ENCODE peak calls at places on chromosome 11, in four cellular contexts. I, Q, V and A are unnamed samples. For H3K4me1, the result is how much of the 10 kb centered on the place peaks cover.

GRCh38 chr11:132576706-132577105 is 955.6 kb downstream of the OPCML start:
- DNase-seq in Q (no peak), I (no peak), V (no peak), A (no peak)

GRCh38 chr11:15636520-15637065 is 521.9 kb downstream of the INSC start:
- DNase-seq in I (no peak), V (no peak), Q (no peak), A (no peak)

GRCh38 chr11:3969613-3970012 is 114.1 kb downstream of the STIM1 start:
- DNase-seq in Q (no peak), V (no peak), I (no peak), A (no peak)

GRCh38 chr11:76047231-76047630 is 159.1 kb downstream of the WNT11 start:
- DNase-seq in V (no peak), Q (no peak), I (no peak), A (no peak)

GRCh38 chr11:108912587-108912986 is 247.7 kb downstream of the DDX10 start:
- DNase-seq in V (no peak), Q (no peak), I (no peak), A (no peak)

GRCh38 chr11:87767615-87768014 is 407.6 kb downstream of the RAB38 start:
- DNase-seq in V (no peak), I (no peak), Q (no peak), A (no peak)

GRCh38 chr11:23856654-23857053 is 640.2 kb upstream of the LUZP2 start:
- DNase-seq in Q (no peak), V (no peak), I (no peak), A (no peak)

GRCh38 chr11:12043959-12044772 is 35.7 kb upstream of the DKK3 start:
- DNase-seq in V (peak), Q (no peak), I (peak), A (peak)

GRCh38 chr11:14117632-14118031 is 155.1 kb downstream of the SPON1 start:
- DNase-seq in V (no peak), Q (no peak), I (no peak), A (no peak)

GRCh38 chr11:27116684-27117083 is 76.1 kb downstream of the BBOX1 start:
- DNase-seq in I (no peak), V (no peak), Q (no peak), A (no peak)

GRCh38 chr11:10459029-10459970 is 4.2 kb downstream of the AMPD3 start:
- DNase-seq in I (no peak), V (peak), Q (no peak), A (peak)

GRCh38 chr11:74581954-74582547 is 10.3 kb upstream of the POLD3 start:
- DNase-seq in Q (no peak), V (no peak), I (no peak), A (no peak)

GRCh38 chr11:19714093-19714386 is 1.4 kb downstream of the NAV2 start:
- DNase-seq in V (no peak), I (no peak), Q (no peak), A (no peak)

GRCh38 chr11:125448136-125448535 is 47.9 kb downstream of the FEZ1 start:
- DNase-seq in Q (no peak), I (no peak), V (no peak), A (no peak)

GRCh38 chr11:12767577-12767976 is 93.4 kb downstream of the TEAD1 start:
- DNase-seq in V (no peak), I (no peak), Q (no peak), A (no peak)

GRCh38 chr11:15989685-15990084 is 366.7 kb downstream of the SOX6 start:
- DNase-seq in Q (no peak), V (no peak), I (no peak), A (no peak)

GRCh38 chr11:9847636-9848035 is 183.8 kb downstream of the SWAP70 start:
- DNase-seq in Q (no peak), I (no peak), V (no peak), A (no peak)

GRCh38 chr11:35523351-35523768 is 2.1 kb downstream of the PAMR1 start:
- DNase-seq in V (no peak), Q (no peak), I (no peak), A (no peak)

GRCh38 chr11:1158681-1159525 is 1.1 kb downstream of the MUC5AC start:
- DNase-seq in V (no peak), Q (no peak), I (peak), A (no peak)

GRCh38 chr11:72191961-72192381 is at the start of gene FOLR1:
- DNase-seq in V (no peak), Q (no peak), I (no peak), A (no peak)

GRCh38 chr11:12693075-12693473 is 18.9 kb downstream of the TEAD1 start:
- DNase-seq in V (no peak), Q (no peak), I (peak), A (no peak)

GRCh38 chr11:71420455-71421241 is 27.5 kb downstream of the DHCR7 start:
- DNase-seq in V (peak), I (no peak), Q (no peak), A (no peak)

GRCh38 chr11:69867076-69868002 is 48.1 kb upstream of the FGF3 start:
- DNase-seq in Q (no peak), I (no peak), V (no peak), A (no peak)

GRCh38 chr11:133955091-133955846 is 1.5 kb downstream of the IGSF9B start:
- DNase-seq in I (no peak), Q (no peak), V (no peak), A (no peak)

GRCh38 chr11:105152556-105152955 is 13.0 kb upstream of the CARD18 start:
- DNase-seq in V (no peak), Q (no peak), I (no peak), A (no peak)

GRCh38 chr11:13963169-13963948 is 836 bp downstream of the SPON1 start:
- DNase-seq in I (no peak), V (no peak), Q (no peak), A (no peak)

GRCh38 chr11:16293204-16293681 is 63.1 kb downstream of the SOX6 start:
- DNase-seq in Q (no peak), I (no peak), V (no peak), A (no peak)

DNA sequence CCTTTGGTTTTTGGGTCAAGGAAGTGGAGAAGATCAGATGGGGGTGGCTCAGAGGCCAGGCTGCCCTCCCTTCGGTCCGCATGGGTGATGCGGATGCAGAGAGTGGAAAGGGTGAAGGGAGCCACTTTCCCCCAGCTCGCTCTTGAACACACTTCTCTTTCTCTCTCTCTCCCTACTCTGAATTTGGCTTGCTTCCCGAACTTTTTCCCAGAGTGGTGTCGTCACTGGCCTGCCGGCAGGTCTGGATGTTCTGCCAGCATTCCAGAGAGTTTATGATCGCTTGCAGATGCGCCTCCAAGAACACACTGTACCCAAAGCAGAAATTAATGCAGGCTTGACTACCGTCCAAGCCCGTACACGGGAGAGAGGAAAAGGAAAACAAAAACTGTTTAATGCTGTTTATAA is 103.2 kb downstream of the ZBTB16 start:
- DNase-seq in Q (peak), V (no peak), I (peak), A (no peak)
- H3K4me1 ChIP-seq in Q (half or more), V (under half), I (half or more), A (under half)

DNA sequence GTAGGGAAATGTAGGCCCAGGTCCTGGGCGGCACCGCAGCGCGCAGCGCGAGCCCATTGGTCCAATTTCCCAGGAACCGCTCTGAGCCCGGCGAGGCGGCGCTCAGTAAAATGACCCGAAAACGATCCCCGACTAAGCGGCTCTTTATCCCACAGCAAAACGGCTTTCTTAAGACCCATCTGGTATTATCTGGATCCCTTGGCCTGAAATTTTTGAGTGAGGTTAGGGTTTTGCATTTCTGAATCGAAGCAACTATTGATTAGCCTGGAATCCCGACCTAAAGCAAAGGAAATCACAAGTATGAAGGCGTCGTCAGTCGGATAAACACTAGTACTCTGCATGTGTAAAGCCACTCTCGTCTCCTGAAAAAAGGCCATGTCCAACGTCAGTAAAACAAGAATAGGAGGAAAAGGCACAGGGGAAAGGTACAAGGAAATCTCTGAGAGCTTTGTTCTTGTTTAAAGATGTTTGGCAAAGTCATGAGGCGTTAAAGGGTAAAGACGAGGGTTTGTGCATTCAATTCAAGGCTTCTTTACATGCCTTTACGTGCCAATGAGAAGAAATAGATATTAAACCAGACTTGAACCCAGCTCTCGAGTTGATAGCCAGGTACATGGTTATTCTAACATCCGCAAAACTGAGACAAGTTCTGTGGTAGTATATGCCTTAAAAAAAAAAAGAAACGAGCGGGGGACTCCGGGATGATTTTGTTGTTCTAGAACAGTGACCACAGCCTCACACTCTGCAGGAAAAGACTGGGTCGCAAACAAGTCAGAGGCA is 564 bp upstream of the CFL1 start:
- DNase-seq in V (no peak), I (no peak), Q (no peak), A (no peak)
- H3K4me1 ChIP-seq in V (under half), I (under half), Q (half or more), A (under half)

GRCh38 chr11:6601041-6601461 is 2.4 kb downstream of the RRP8 start:
- DNase-seq in I (no peak), Q (no peak), V (no peak), A (no peak)
- H3K4me1 ChIP-seq in I (under half), Q (half or more), V (under half), A (under half)

DNA sequence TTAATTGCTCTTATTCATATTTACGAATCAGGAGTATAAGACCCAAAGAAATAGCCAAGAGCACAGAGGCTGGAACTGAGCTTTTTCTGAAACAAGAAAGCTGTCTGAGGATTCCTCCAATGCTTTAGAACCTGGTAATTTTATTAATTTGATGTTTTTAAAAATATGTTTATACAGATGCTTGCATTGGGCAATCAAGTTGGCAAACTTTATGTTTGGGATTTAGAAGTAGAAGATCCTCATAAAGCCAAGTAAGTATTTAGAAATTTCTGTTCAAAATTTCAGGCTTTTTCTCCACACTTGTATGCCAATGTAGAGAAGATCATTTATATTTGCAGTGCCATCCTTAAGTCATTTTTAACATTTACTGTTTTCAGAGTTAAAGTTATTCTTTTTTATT is 24.3 kb upstream of the HIKESHI start:
- DNase-seq in Q (no peak), I (no peak), V (no peak), A (no peak)
- H3K4me1 ChIP-seq in Q (under half), I (under half), V (under half), A (under half)

DNA sequence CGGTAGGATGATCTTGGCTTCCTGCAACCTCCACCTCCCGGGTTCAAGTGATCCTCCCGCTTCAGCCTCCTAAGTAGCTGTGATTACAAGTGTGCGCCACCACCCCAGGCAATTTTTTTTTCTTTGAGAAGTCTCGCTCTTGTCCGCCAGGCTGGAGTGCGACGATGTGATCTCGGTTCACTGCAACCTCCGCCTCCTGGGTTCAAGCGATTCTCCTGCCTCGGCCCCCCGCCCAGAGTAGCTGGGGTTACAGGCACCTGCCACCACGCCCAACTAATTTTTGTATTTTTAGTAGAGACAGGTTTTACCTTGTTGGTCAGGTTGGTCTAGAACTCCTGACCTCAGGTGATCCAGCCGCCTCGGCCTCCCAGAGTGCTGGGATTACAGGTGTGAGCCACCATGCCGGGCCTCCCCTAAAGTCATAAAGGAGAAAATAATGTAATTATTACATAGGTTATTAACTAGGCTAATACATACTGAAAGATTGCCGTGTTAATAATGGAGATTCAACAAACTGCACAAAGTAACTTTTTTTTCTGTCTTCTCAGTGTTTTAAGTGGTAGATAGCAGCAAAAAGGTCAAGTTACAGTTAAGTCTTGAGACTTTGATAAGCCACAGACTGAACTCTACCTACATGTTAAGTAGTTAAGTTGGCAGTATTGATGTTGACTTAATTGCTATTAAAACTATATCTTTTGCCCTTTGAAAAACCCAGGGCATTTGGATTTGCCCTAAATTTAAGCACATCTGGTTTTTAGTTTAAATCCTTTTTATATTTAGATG is 3.9 kb downstream of the CAPRIN1 start:
- DNase-seq in V (no peak), Q (no peak), I (no peak), A (no peak)
- H3K4me1 ChIP-seq in V (under half), Q (half or more), I (half or more), A (under half)

GRCh38 chr11:67057410-67057757 is 737 bp downstream of the RHOD start:
- DNase-seq in V (no peak), I (no peak), Q (no peak), A (no peak)

GRCh38 chr11:67056640-67057409 is at the start of gene RHOD:
- DNase-seq in V (no peak), I (no peak), Q (no peak), A (no peak)

GRCh38 chr11:67055812-67056211 is 835 bp upstream of the RHOD start:
- DNase-seq in V (no peak), I (no peak), Q (no peak), A (no peak)

GRCh38 chr11:67054851-67055523 is 1.7 kb upstream of the RHOD start:
- DNase-seq in V (peak), Q (no peak), I (peak), A (no peak)

GRCh38 chr11:67056267-67056639 is 394 bp upstream of the RHOD start:
- DNase-seq in Q (no peak), V (no peak), I (no peak), A (no peak)
- H3K4me1 ChIP-seq in Q (half or more), V (under half), I (under half), A (under half)

DNA sequence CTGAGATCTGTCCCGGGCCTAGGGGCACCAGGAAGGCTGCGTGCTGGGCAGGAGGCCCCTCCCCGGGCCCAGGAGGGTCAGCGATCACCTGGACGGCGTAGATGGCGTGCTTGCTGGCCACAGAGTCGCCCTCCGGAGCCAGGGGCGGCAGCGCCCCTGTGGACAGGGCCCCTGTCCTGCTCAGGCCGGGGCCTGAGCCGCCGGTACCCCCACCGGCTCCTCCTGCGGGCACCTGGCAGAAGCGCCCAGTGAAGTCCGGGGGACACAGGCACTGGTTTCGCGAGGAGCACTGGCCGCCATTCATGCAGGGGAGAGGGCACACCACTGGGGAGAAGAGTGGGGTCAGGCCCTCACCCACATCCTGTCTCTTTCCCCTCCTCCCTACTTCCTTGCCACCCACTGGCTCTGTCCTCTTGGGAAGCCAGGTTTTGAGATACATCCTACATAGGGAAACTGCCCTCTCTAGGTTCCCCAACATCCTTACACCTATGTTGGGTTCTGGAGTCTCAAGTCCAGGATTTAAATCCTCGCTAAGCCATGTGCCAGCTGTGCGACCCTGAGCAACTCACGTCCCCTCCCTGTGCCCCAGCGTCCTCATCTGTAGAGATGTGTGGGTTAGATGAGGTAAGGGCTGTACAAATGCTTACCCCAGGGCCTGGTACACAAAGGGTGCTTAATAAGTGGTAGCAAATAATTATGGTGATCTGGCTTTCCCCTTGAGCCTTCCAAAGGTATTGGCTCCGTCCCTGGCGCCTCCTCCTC is 3.9 kb downstream of the LTBP3 start:
- DNase-seq in V (no peak), Q (no peak), I (no peak), A (no peak)
- H3K4me1 ChIP-seq in V (under half), Q (half or more), I (under half), A (half or more)

GRCh38 chr11:111395081-111395480 is 16.0 kb upstream of the POU2AF1 start:
- DNase-seq in I (no peak), Q (no peak), V (no peak), A (no peak)
- H3K4me1 ChIP-seq in I (under half), Q (under half), V (half or more), A (under half)

GRCh38 chr11:119366690-119367620 is 14.5 kb downstream of the USP2 start:
- DNase-seq in I (no peak), Q (no peak), V (peak), A (no peak)
- H3K4me1 ChIP-seq in I (half or more), Q (half or more), V (half or more), A (under half)

GRCh38 chr11:120182357-120182756 is 28.5 kb upstream of the OAF start:
- DNase-seq in V (no peak), I (no peak), Q (no peak), A (no peak)

GRCh38 chr11:120182790-120183491 is 27.9 kb upstream of the OAF start:
- DNase-seq in I (no peak), Q (no peak), V (no peak), A (no peak)

GRCh38 chr11:120179071-120179672 is 31.7 kb upstream of the OAF start:
- DNase-seq in I (no peak), V (no peak), Q (no peak), A (no peak)

GRCh38 chr11:120181446-120181992 is 29.3 kb upstream of the OAF start:
- DNase-seq in I (no peak), V (no peak), Q (no peak), A (no peak)

GRCh38 chr11:120180571-120181445 is 30.0 kb upstream of the OAF start:
- DNase-seq in Q (no peak), I (no peak), V (no peak), A (no peak)
- H3K4me1 ChIP-seq in Q (half or more), I (under half), V (under half), A (under half)